ENCODE peak calls at places on chromosomes 2 and 18, in nine cellular contexts. H is A549, F is esophagus muscularis mucosa, Q is GM12878, Y is transverse colon, B is ovary, C is stomach, A is suprapubic skin, K is HepG2. T is an unnamed sample. For H3K9me3, the result is how much of the 10 kb centered on the place peaks cover.

GRCh38 chr2:142180820-142181533 is 50.2 kb upstream of the LRP1B start:
- DNase-seq in Y (no peak), K (peak), Q (no peak), H (no peak), A (no peak), B (no peak), C (no peak), F (no peak), T (no peak)

GRCh38 chr2:134398300-134398699 is 144.4 kb downstream of the MGAT5 start:
- DNase-seq in C (no peak), A (no peak), F (no peak), K (no peak), B (no peak), Q (no peak), Y (no peak), H (no peak), T (no peak)

GRCh38 chr18:67783215-67783946 is 266.9 kb upstream of the DSEL start:
- DNase-seq in A (no peak), B (no peak), Y (no peak), Q (no peak), H (no peak), K (no peak), C (no peak), F (no peak), T (no peak)

GRCh38 chr2:151302286-151302878 is 12.9 kb upstream of the NMI start:
- DNase-seq in Q (no peak), H (no peak), F (no peak), B (no peak), C (no peak), Y (no peak), A (no peak), K (no peak), T (no peak)

GRCh38 chr2:72965770-72966430 is 48.6 kb downstream of the EMX1 start:
- DNase-seq in K (no peak), A (no peak), Q (no peak), B (no peak), H (no peak), Y (no peak), C (no peak), F (no peak), T (no peak)

GRCh38 chr2:152506843-152507242 is 171.9 kb downstream of the FMNL2 start:
- DNase-seq in C (no peak), F (no peak), K (no peak), H (no peak), A (no peak), Y (no peak), B (no peak), Q (peak), T (no peak)

GRCh38 chr2:150485114-150485870 is 2.2 kb downstream of the RND3 start:
- DNase-seq in Y (peak), C (peak), H (peak), K (peak), B (peak), Q (no peak), A (peak), F (no peak), T (peak)

GRCh38 chr2:132573444-132574007 is 96.5 kb downstream of the LYPD1 start:
- DNase-seq in H (no peak), B (no peak), Y (no peak), F (no peak), Q (no peak), K (no peak), C (no peak), A (no peak), T (no peak)

GRCh38 chr2:217402622-217403383 is 542.9 kb upstream of the TNP1 start:
- DNase-seq in K (no peak), Y (peak), A (no peak), F (peak), Q (no peak), H (no peak), B (peak), C (no peak), T (peak)

GRCh38 chr2:84971799-84972790 is 1.1 kb downstream of the KCMF1 start:
- DNase-seq in Y (peak), Q (no peak), H (no peak), B (peak), A (peak), F (no peak), C (peak), K (no peak), T (peak)

GRCh38 chr18:62346327-62347090 is 21.4 kb downstream of the TNFRSF11A start:
- DNase-seq in Q (no peak), C (no peak), H (no peak), Y (no peak), F (no peak), K (no peak), A (no peak), B (no peak), T (no peak)

GRCh38 chr2:39156107-39156506 is 35.3 kb upstream of the SOS1 start:
- DNase-seq in C (no peak), K (no peak), Y (no peak), H (no peak), Q (no peak), A (no peak), B (peak), F (no peak), T (no peak)
- TF ChIP-seq EP300 in C (no peak), K (no peak), Y (no peak), H (no peak), Q (no peak), A (no peak), B (no peak), F (no peak), T (no peak)

GRCh38 chr18:14106906-14107305 is 25.3 kb downstream of the ZNF519 start:
- DNase-seq in B (no peak), F (no peak), K (no peak), C (no peak), H (no peak), Q (no peak), A (no peak), Y (no peak), T (no peak)
- H3K9me3 ChIP-seq in B (under half), F (under half), K (half or more), C (half or more), H (under half), Q (under half), A (under half), Y (under half), T (under half)

GRCh38 chr2:16617282-16618266 is 48.1 kb downstream of the CYRIA start:
- DNase-seq in F (no peak), H (no peak), Q (no peak), A (no peak), C (peak), Y (no peak), K (no peak), B (no peak), T (no peak)
- TF ChIP-seq EP300 in F (no peak), H (no peak), Q (no peak), A (no peak), C (no peak), Y (no peak), K (no peak), B (no peak), T (no peak)

DNA sequence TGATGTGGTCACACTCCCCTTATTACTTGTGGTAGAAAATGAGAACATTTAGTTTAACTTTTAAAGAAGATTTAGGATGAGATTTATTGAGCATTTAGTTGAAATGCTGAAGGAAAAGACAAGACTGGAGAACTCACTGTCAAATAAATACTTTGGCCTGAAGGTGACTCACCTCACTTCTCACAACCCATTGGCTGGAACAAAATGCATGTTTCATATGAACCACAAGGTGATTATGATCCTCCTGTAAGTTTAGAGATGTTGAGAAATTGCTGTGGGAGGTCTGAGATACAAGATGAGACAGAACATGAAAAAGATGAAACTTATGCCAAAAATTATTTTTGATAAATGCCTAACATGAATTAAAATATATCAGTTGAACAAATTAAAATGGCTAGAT is 1004.5 kb downstream of the SOCS6 start:
- DNase-seq in Q (no peak), Y (no peak), H (no peak), C (no peak), B (no peak), F (no peak), A (no peak), K (no peak), T (no peak)
- H3K9me3 ChIP-seq in Q (under half), Y (under half), H (under half), C (under half), B (under half), F (under half), A (under half), K (under half), T (under half)

DNA sequence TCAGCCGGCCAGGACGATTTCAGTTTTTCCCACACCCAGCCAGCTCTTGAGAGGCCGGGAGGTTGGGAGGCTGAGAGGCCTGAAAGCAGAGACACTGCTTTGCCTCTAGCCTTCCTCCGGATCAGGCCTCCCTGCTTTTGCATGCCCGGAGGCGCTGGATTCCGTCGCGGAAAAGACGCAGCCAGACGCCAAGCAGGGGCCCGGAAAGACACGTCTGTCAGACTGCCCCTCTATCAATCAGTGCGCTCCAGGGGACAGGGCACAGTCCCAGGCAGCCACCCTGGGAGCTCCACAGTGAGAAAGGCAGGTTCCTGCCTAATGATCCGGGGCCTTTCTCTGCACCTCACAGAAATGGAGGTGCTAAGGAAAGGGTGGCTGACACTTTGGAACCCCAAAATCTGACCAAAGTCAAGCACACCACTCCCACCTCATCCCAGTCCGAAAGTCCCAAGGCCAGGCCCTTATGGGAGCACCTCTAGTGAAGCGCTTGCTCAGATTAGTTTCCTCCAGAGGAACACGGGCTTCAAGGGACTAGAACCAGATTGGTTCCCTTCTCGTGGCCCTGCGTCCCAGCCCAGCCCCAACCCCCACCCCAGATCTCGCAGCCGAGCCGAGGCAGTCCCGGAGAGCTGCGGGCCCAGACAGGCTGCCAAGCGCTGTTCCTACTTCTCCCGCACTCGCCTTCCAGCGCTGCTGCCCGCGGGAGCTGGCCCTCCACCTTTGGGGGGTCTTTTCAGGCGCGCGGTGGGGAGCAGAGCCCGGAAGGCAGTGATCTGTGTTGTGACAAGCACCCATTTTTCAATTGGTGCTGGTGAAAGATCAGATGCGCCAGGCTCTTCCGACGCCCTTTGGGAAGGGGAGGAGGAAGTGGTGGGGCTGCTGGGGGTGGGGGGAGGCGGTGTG is 5.0 kb downstream of the DLX1 start:
- DNase-seq in H (no peak), C (no peak), F (peak), K (no peak), Q (no peak), A (peak), Y (no peak), B (no peak), T (no peak)
- TF ChIP-seq EP300 in H (no peak), C (no peak), F (no peak), K (no peak), Q (no peak), A (no peak), Y (no peak), B (no peak), T (no peak)

GRCh38 chr2:186733414-186733813 is 39.6 kb downstream of the FAM171B start:
- DNase-seq in B (no peak), C (no peak), Y (no peak), Q (no peak), F (no peak), A (no peak), H (no peak), K (no peak), T (no peak)
- H3K9me3 ChIP-seq in B (under half), C (under half), Y (under half), Q (under half), F (under half), A (under half), H (under half), K (under half), T (under half)

DNA sequence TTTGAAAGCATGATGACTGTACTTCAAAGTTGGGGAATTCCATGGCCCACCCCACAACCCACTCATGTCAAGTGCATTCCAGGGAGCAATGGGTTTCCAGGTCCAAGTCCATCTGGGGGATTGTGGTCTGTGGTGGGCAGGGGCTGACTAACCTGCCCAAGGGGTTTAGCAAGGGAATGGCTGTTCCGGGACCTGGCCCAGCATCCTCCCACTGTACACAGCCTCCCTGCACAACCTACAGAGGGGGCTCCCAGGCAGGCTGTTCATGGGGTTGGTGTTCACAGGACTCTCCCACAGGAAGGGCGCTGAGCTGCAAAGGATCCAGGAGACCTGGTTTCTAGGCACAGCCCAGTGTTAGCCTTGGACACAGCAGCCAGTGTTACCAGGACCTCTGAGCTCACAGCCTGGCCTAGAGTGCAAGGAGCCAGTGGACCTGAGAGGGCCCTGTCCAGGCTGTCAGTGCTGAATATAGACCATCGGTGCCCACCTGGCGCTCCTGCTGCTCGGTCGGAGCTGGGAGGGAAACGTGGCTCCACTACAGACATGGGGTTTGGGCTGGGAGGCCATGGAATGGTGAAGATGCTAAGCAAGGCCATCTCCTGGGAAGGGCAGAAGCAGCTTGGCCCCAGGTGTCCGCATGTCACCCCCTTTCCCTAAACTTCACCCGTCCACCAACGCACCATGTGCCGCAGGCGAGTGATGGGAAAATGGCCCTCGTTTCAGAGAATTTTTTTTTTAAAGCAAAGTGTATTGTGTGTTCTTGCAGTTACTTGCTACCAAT is 317.2 kb downstream of the GBX2 start:
- DNase-seq in K (no peak), B (no peak), C (no peak), Y (no peak), A (no peak), F (no peak), H (no peak), Q (no peak), T (no peak)
- TF ChIP-seq EP300 in K (no peak), B (no peak), C (no peak), Y (no peak), A (no peak), F (no peak), H (no peak), Q (no peak), T (no peak)

DNA sequence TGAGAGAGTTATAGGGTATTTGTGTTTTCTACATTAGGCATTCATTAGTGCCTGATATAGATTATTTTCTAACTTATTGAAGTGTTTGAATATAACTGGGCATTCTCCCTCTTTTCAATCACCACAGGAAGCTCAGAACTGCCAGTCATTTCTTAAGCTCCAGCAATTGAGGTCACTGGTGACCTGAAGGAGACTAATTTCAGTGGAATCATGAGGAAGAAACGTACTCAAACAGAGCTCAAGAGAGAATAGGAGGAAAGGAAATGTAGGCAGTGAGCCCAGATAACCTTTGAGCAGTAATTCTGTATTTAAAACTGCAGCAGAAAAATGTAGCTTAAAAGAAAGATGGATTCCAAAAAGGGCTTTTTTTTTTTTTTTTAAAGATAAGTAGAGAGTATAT is 1035.5 kb downstream of the SOCS6 start:
- DNase-seq in B (no peak), A (no peak), Q (no peak), H (no peak), C (no peak), K (no peak), F (no peak), Y (no peak), T (no peak)
- H3K9me3 ChIP-seq in B (under half), A (under half), Q (under half), H (under half), C (under half), K (under half), F (under half), Y (under half), T (under half)